ENCODE peak calls at places on chromosomes 5 and 9, in eight cellular contexts. J, O, F, Q, P, C, H and U are unnamed samples.

GRCh38 chr9:4689687-4690104 is 10.3 kb downstream of the CDC37L1 start:
- DNase-seq in P (no peak), F (no peak), J (no peak), Q (no peak), H (no peak), C (no peak), O (no peak), U (no peak)

GRCh38 chr5:140591747-140592372 is 27.2 kb downstream of the SLC35A4 start:
- DNase-seq in F (no peak), H (no peak), P (peak), C (no peak), O (peak), Q (no peak), J (no peak), U (no peak)

GRCh38 chr9:35618854-35619799 is 914 bp upstream of the CD72 start:
- DNase-seq in O (no peak), C (no peak), J (no peak), Q (no peak), H (peak), P (no peak), F (no peak), U (no peak)

GRCh38 chr9:135227641-135228251 is 140.3 kb downstream of the OLFM1 start:
- DNase-seq in P (no peak), F (no peak), J (no peak), Q (no peak), O (no peak), C (no peak), H (no peak), U (no peak)

GRCh38 chr5:84870369-84870768 is 485.7 kb upstream of the EDIL3 start:
- DNase-seq in P (no peak), Q (no peak), C (no peak), F (no peak), O (no peak), H (no peak), J (no peak), U (no peak)

GRCh38 chr9:83444110-83444509 is 94.1 kb downstream of the FRMD3 start:
- DNase-seq in F (no peak), O (peak), Q (no peak), J (no peak), P (peak), H (no peak), C (no peak), U (no peak)

GRCh38 chr9:70044450-70045307 is 1.0 kb downstream of the MAMDC2 start:
- DNase-seq in H (peak), F (no peak), C (no peak), J (no peak), O (peak), Q (peak), P (peak), U (no peak)

GRCh38 chr9:3040761-3041160 is 196.9 kb upstream of the PUM3 start:
- DNase-seq in O (peak), P (no peak), Q (no peak), F (no peak), J (no peak), C (no peak), H (no peak), U (no peak)

GRCh38 chr9:6829027-6829426 is 71.3 kb downstream of the KDM4C start:
- DNase-seq in J (no peak), P (peak), O (peak), C (no peak), F (no peak), H (no peak), Q (no peak), U (no peak)

GRCh38 chr9:133203506-133204075 is 5.5 kb downstream of the OBP2B start:
- DNase-seq in P (no peak), J (no peak), O (no peak), H (no peak), C (no peak), F (no peak), Q (no peak), U (no peak)

GRCh38 chr5:53331463-53331862 is 149.0 kb upstream of the FST start:
- DNase-seq in Q (no peak), F (no peak), O (peak), H (no peak), P (peak), C (no peak), J (no peak), U (no peak)

GRCh38 chr5:106172681-106173532 is 1497.8 kb downstream of the EFNA5 start:
- DNase-seq in F (no peak), H (no peak), P (peak), J (no peak), O (no peak), Q (no peak), C (no peak), U (no peak)